ENCODE peak calls at places on chromosome 20, in four cellular contexts. One of them, this sample, is unnamed.

GRCh38 chr20:33387177-33387576 is 14.1 kb downstream of the CDK5RAP1 start:
- DNase-seq in HepG2: no peak
- DNase-seq in K562: no peak
- DNase-seq in GM12878: no peak
- DNase-seq in this sample: no peak

GRCh38 chr20:37392441-37393195 is 46.7 kb downstream of the SRC start:
- DNase-seq in HepG2: peak
- DNase-seq in K562: peak
- DNase-seq in GM12878: no peak
- DNase-seq in this sample: no peak

GRCh38 chr20:35842361-35842760 is 70.5 kb downstream of the PHF20 start:
- DNase-seq in HepG2: no peak
- DNase-seq in K562: no peak
- DNase-seq in GM12878: no peak
- DNase-seq in this sample: no peak

GRCh38 chr20:40532103-40532502 is 156.9 kb downstream of the MAFB start:
- DNase-seq in HepG2: peak
- DNase-seq in K562: peak
- DNase-seq in GM12878: no peak
- DNase-seq in this sample: peak

GRCh38 chr20:57513199-57513598 is 11.7 kb downstream of the CTCFL start:
- DNase-seq in HepG2: no peak
- DNase-seq in K562: no peak
- DNase-seq in GM12878: no peak
- DNase-seq in this sample: no peak

GRCh38 chr20:38195521-38195920 is 30.5 kb upstream of the TGM2 start:
- DNase-seq in HepG2: no peak
- DNase-seq in K562: no peak
- DNase-seq in GM12878: no peak
- DNase-seq in this sample: no peak

GRCh38 chr20:34970193-34971037 is 14.7 kb downstream of the MYH7B start:
- DNase-seq in HepG2: no peak
- DNase-seq in K562: no peak
- DNase-seq in GM12878: no peak
- DNase-seq in this sample: no peak

GRCh38 chr20:54217762-54218161 is 9.9 kb downstream of the PFDN4 start:
- DNase-seq in HepG2: no peak
- DNase-seq in K562: no peak
- DNase-seq in GM12878: no peak
- DNase-seq in this sample: no peak

GRCh38 chr20:38872036-38872435 is 54.2 kb upstream of the FAM83D start:
- DNase-seq in HepG2: no peak
- DNase-seq in K562: no peak
- DNase-seq in GM12878: no peak
- DNase-seq in this sample: no peak

GRCh38 chr20:58482416-58482815 is 32.8 kb downstream of the APCDD1L start:
- DNase-seq in HepG2: no peak
- DNase-seq in K562: peak
- DNase-seq in GM12878: no peak
- DNase-seq in this sample: no peak

GRCh38 chr20:36988494-36988966 is 37.0 kb upstream of the SAMHD1 start:
- DNase-seq in HepG2: no peak
- DNase-seq in K562: no peak
- DNase-seq in GM12878: no peak
- DNase-seq in this sample: no peak

GRCh38 chr20:54014301-54014914 is 56.0 kb downstream of the BCAS1 start:
- DNase-seq in HepG2: no peak
- DNase-seq in K562: no peak
- DNase-seq in GM12878: no peak
- DNase-seq in this sample: no peak

GRCh38 chr20:400451-401275 is 7.4 kb upstream of the RBCK1 start:
- DNase-seq in HepG2: no peak
- DNase-seq in K562: peak
- DNase-seq in GM12878: no peak
- DNase-seq in this sample: no peak

DNA sequence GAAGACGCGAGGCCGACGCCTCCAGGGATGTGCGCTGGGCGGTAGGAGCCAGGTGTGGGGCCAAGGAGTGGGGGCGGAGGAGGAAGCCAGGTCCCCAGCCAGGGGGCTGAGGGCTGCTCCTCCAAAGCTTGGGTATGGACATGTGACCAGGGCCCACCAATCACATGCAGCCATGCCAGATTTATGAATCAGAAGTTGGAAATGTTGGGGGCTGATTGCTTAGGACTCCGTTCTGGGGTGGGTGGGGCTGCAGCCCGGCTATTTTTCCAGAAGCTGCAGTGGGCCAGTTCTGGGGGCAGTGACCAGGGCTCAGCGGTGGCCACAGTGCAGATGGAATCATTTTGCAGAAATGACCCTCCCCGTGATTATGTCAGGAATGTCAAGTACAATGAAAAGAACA is 96.0 kb downstream of the CEBPB start:
- DNase-seq in HepG2: no peak
- DNase-seq in K562: peak
- DNase-seq in GM12878: no peak
- DNase-seq in this sample: no peak
- TF ChIP-seq HDAC6 in HepG2: no peak
- TF ChIP-seq HDAC6 in K562: no peak
- TF ChIP-seq HDAC6 in GM12878: no peak
- TF ChIP-seq HDAC6 in this sample: no peak

DNA sequence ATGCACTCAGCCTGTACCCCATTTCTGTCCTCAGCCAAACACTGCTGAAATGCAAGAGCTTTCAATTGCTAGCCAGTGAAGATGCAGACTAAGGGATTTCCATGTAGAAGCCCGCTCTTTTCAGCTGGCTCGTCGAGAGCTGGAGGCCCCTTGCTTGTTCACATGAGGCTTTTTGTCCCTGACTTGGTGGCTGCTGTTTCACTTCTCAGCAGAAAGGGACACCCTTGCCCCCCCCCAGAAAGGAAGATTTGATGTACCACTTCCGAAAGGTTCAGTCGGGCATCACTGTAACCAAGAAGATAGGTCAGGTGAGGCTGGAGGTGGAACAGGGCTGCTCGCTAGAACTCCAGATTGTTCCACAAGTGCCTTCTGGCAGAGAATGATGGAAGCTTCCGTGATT is 23.3 kb downstream of the PTPN1 start:
- DNase-seq in HepG2: no peak
- DNase-seq in K562: no peak
- DNase-seq in GM12878: no peak
- DNase-seq in this sample: no peak
- TF ChIP-seq HDAC6 in HepG2: no peak
- TF ChIP-seq HDAC6 in K562: no peak
- TF ChIP-seq HDAC6 in GM12878: no peak
- TF ChIP-seq HDAC6 in this sample: no peak

GRCh38 chr20:25624500-25624939 is 706 bp upstream of the NANP start:
- DNase-seq in HepG2: no peak
- DNase-seq in K562: no peak
- DNase-seq in GM12878: peak
- DNase-seq in this sample: no peak

GRCh38 chr20:25623736-25624499 is at the start of gene NANP:
- DNase-seq in HepG2: peak
- DNase-seq in K562: peak
- DNase-seq in GM12878: peak
- DNase-seq in this sample: peak

GRCh38 chr20:25622049-25622448 is 1.8 kb downstream of the NANP start:
- DNase-seq in HepG2: no peak
- DNase-seq in K562: no peak
- DNase-seq in GM12878: no peak
- DNase-seq in this sample: no peak

GRCh38 chr20:25623225-25623735 is 534 bp downstream of the NANP start:
- DNase-seq in HepG2: peak
- DNase-seq in K562: peak
- DNase-seq in GM12878: peak
- DNase-seq in this sample: peak

DNA sequence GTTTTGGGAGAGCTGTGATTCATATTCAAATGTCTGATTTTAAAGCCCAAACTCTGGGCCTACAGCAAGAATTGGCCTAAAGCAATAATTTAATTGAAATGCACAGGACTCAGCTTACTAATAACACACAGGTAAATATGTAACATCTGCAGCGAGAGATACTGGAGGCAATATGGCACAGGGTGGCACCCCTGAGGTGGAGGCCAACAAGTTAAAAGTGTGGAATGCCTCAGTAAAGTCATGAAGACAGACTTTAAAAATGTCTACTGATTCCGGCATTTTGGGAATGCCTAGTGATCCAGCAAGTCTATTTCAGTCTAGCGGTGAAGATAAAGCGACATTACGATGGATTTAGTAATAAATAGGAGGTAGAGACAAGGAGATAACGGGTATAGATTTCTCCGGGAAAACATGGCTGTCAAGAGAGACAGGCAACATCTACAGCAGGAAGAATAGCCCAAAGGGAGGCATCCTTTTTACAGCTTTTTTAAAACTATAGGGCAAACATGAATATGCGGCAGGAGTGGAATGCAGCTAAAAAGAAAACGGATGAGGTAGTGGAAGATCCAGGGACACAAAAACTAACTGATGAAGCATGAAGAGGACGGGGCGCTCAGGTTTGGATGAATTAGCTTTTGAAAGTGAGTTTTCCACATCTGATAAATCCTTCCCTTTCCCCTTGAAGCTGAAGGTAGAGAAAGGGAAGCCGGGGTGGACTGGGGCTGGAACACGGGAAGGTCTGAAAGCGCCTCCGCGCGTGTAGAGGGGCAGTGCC is 1.2 kb downstream of the NANP start:
- DNase-seq in HepG2: peak
- DNase-seq in K562: no peak
- DNase-seq in GM12878: no peak
- DNase-seq in this sample: no peak
- TF ChIP-seq HDAC6 in HepG2: no peak
- TF ChIP-seq HDAC6 in K562: no peak
- TF ChIP-seq HDAC6 in GM12878: no peak
- TF ChIP-seq HDAC6 in this sample: no peak

DNA sequence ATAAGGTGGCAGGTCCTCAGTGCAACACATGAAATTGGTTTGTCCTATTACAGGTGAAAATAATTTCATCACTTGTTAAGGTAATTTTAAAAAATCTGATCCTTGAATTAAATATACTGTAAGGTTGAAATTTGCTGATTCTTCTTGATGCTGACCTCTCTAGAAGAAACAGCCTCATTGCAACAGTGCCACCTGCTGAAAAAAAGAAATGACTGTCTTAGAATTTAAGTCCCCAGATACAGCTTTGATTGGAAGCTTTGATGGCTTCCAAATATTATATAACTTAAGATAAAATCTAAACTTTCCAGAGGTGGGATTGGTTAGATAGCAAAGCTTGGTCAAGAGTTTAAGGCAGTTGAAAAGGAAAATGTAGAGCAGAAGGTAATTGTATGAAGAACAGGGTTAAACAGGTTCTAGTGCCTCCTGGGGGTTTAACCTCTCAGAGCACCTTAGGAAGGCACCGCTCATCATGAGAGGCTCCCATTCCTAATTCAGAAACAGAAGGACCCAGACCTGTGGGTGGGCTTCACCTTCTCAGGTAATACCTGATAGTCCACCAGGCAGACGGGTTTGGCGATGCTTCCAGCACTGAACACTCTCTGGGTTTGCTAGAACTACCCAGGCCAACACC is 401.0 kb downstream of the PAX1 start:
- DNase-seq in HepG2: peak
- DNase-seq in K562: no peak
- DNase-seq in GM12878: no peak
- DNase-seq in this sample: no peak
- TF ChIP-seq HDAC6 in HepG2: no peak
- TF ChIP-seq HDAC6 in K562: no peak
- TF ChIP-seq HDAC6 in GM12878: no peak
- TF ChIP-seq HDAC6 in this sample: no peak

GRCh38 chr20:62156592-62157386 is 13.2 kb downstream of the SS18L1 start:
- DNase-seq in HepG2: peak
- DNase-seq in K562: peak
- DNase-seq in GM12878: no peak
- DNase-seq in this sample: peak
- TF ChIP-seq HDAC6 in HepG2: no peak
- TF ChIP-seq HDAC6 in K562: no peak
- TF ChIP-seq HDAC6 in GM12878: no peak
- TF ChIP-seq HDAC6 in this sample: no peak

DNA sequence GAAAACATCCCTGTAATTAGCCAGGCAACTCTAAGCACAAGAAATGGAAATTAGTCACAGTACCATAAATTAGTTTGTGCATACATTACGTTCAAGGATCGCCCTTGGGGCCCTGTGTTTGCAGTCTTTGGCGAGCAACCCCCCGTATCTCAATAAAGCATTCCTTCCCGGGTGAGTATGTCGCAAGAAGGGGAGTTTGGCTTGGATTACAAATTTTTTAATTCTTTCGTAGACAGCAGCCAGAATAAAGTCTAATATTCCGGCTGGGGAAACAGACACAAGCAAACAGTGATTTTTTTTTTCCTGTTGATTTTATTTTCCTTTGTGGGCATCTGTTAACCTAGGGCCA is 85.5 kb downstream of the LINC00237 start:
- DNase-seq in HepG2: peak
- DNase-seq in K562: no peak
- DNase-seq in GM12878: no peak
- DNase-seq in this sample: no peak
- TF ChIP-seq HDAC6 in HepG2: no peak
- TF ChIP-seq HDAC6 in K562: no peak
- TF ChIP-seq HDAC6 in GM12878: no peak
- TF ChIP-seq HDAC6 in this sample: no peak

DNA sequence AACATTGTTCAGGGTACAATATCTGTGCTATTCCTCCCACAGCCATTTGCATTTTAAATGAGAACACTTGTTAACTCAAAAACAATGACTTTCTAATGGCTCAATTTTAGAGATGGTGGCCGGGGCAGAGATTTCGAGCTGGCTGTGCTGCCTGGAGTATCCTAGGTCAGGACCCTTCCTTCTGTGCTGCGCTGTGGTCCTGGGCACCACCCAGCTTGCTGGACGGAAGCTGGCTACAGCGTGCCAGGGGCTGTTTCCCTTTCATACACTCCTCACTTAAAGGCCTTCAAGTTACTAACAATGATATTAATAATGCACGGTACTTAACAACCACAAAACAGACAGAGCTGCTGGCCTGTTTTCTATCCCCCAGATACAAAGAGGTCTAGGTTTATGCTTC is 194.4 kb upstream of the CST7 start:
- DNase-seq in HepG2: no peak
- DNase-seq in K562: no peak
- DNase-seq in GM12878: no peak
- DNase-seq in this sample: no peak
- TF ChIP-seq HDAC6 in HepG2: no peak
- TF ChIP-seq HDAC6 in K562: no peak
- TF ChIP-seq HDAC6 in GM12878: no peak
- TF ChIP-seq HDAC6 in this sample: no peak

GRCh38 chr20:59584278-59584925 is 19.9 kb upstream of the PHACTR3 start:
- DNase-seq in HepG2: no peak
- DNase-seq in K562: no peak
- DNase-seq in GM12878: no peak
- DNase-seq in this sample: no peak

GRCh38 chr20:59580991-59581401 is 23.3 kb upstream of the PHACTR3 start:
- DNase-seq in HepG2: no peak
- DNase-seq in K562: no peak
- DNase-seq in GM12878: no peak
- DNase-seq in this sample: no peak

GRCh38 chr20:59581983-59582679 is 22.2 kb upstream of the PHACTR3 start:
- DNase-seq in HepG2: no peak
- DNase-seq in K562: no peak
- DNase-seq in GM12878: no peak
- DNase-seq in this sample: no peak

GRCh38 chr20:59585714-59586404 is 18.5 kb upstream of the PHACTR3 start:
- DNase-seq in HepG2: no peak
- DNase-seq in K562: no peak
- DNase-seq in GM12878: no peak
- DNase-seq in this sample: no peak

GRCh38 chr20:59583428-59584277 is 20.7 kb upstream of the PHACTR3 start:
- DNase-seq in HepG2: no peak
- DNase-seq in K562: no peak
- DNase-seq in GM12878: no peak
- DNase-seq in this sample: no peak
- TF ChIP-seq HDAC6 in HepG2: no peak
- TF ChIP-seq HDAC6 in K562: no peak
- TF ChIP-seq HDAC6 in GM12878: no peak
- TF ChIP-seq HDAC6 in this sample: no peak

This sample was measured in H1.